ENCODE peak calls at places on chromosomes 3 and 15, in four cellular contexts. W is GM12892, L is K562, B is heart left ventricle. G is an unnamed sample.

GRCh38 chr3:2652416-2652815 is 457.8 kb downstream of the IL5RA start:
- DNase-seq in W (no peak), B (no peak), L (no peak), G (no peak)

GRCh38 chr3:116394365-116394764 is 50.9 kb downstream of the LSAMP start:
- DNase-seq in W (no peak), L (no peak), B (no peak), G (no peak)

GRCh38 chr3:71083726-71084131 is 499.8 kb downstream of the FOXP1 start:
- DNase-seq in L (no peak), B (no peak), W (no peak), G (no peak)

GRCh38 chr15:62647195-62647865 is 395.2 kb upstream of the TPM1 start:
- DNase-seq in W (no peak), B (peak), L (peak), G (peak)

GRCh38 chr3:110126065-110126464 is 788.7 kb upstream of the DPPA4 start:
- DNase-seq in W (no peak), B (no peak), L (no peak), G (no peak)

GRCh38 chr15:39860871-39861270 is 59.2 kb downstream of the GPR176 start:
- DNase-seq in L (no peak), W (no peak), B (no peak), G (no peak)

GRCh38 chr15:62742409-62743171 is 300.0 kb upstream of the TPM1 start:
- DNase-seq in W (peak), L (peak), B (peak), G (no peak)

GRCh38 chr15:34583399-34584320 is at the start of gene GOLGA8B:
- DNase-seq in W (peak), B (peak), L (peak), G (peak)

GRCh38 chr3:71066356-71066755 is 517.2 kb downstream of the FOXP1 start:
- DNase-seq in L (peak), B (no peak), W (no peak), G (no peak)

GRCh38 chr15:66498501-66499386 is 1.2 kb upstream of the SNAPC5 start:
- DNase-seq in L (peak), B (no peak), W (no peak), G (no peak)

GRCh38 chr3:112013058-112013783 is 14.5 kb downstream of the TAGLN3 start:
- DNase-seq in B (peak), W (no peak), L (peak), G (peak)

GRCh38 chr3:146702237-146702636 is 97.1 kb upstream of the PLSCR5 start:
- DNase-seq in B (no peak), W (no peak), L (no peak), G (no peak)

GRCh38 chr3:10373686-10374261 is 52.9 kb upstream of the SEC13 start:
- DNase-seq in W (no peak), L (peak), B (no peak), G (peak)

GRCh38 chr3:135756016-135756695 is 209.4 kb upstream of the PPP2R3A start:
- DNase-seq in B (no peak), W (no peak), L (no peak), G (no peak)

GRCh38 chr3:142007710-142008399 is 131.4 kb downstream of the ATP1B3 start:
- DNase-seq in B (no peak), W (no peak), L (peak), G (no peak)

GRCh38 chr3:27644936-27645335 is 77.2 kb downstream of the EOMES start:
- DNase-seq in B (no peak), L (no peak), W (no peak), G (no peak)

GRCh38 chr3:52399131-52399530 is 45.8 kb downstream of the SEMA3G start:
- DNase-seq in L (no peak), B (no peak), W (no peak), G (no peak)

GRCh38 chr15:51492528-51492927 is 130.0 kb downstream of the DMXL2 start:
- DNase-seq in L (no peak), B (no peak), W (no peak), G (no peak)

GRCh38 chr3:73549071-73549600 is 75.6 kb downstream of the PDZRN3 start:
- DNase-seq in B (no peak), L (no peak), W (no peak), G (no peak)

GRCh38 chr3:102573483-102574028 is 138.7 kb downstream of the ZPLD1 start:
- DNase-seq in W (no peak), L (no peak), B (no peak), G (no peak)

GRCh38 chr15:40743921-40744809 is 10.9 kb downstream of the RMDN3 start:
- DNase-seq in L (peak), B (peak), W (no peak), G (peak)

GRCh38 chr15:89675606-89676005 is 3.6 kb downstream of the PLIN1 start:
- DNase-seq in W (no peak), L (no peak), B (no peak), G (no peak)

GRCh38 chr3:46193436-46193835 is 14.7 kb downstream of the CCR1 start:
- DNase-seq in W (no peak), L (no peak), B (no peak), G (no peak)

GRCh38 chr15:62453979-62454378 is 288.9 kb upstream of the C2CD4B start:
- DNase-seq in L (no peak), W (no peak), B (no peak), G (no peak)

GRCh38 chr3:126277629-126278378 is 79.4 kb downstream of the KLF15 start:
- DNase-seq in B (no peak), W (no peak), L (no peak), G (no peak)

GRCh38 chr3:136078421-136079364 is 113.2 kb downstream of the PPP2R3A start:
- DNase-seq in L (peak), B (no peak), W (no peak), G (peak)

GRCh38 chr15:78432664-78433063 is 5.4 kb upstream of the IREB2 start:
- DNase-seq in L (no peak), B (no peak), W (no peak), G (no peak)

GRCh38 chr3:46284981-46285683 is 42.9 kb downstream of the CCR3 start:
- DNase-seq in B (peak), W (no peak), L (no peak), G (no peak)

GRCh38 chr3:161310649-161311423 is 60.5 kb downstream of the SPTSSB start:
- DNase-seq in B (no peak), W (peak), L (no peak), G (no peak)

GRCh38 chr15:78873796-78874761 is 1.4 kb downstream of the MORF4L1 start:
- DNase-seq in L (peak), W (no peak), B (peak), G (no peak)

GRCh38 chr3:30951806-30952205 is 57.3 kb upstream of the GADL1 start:
- DNase-seq in B (no peak), W (no peak), L (no peak), G (no peak)

GRCh38 chr15:101019351-101019750 is 100.2 kb downstream of the LRRK1 start:
- DNase-seq in L (no peak), W (no peak), B (peak), G (no peak)

GRCh38 chr3:136979204-136979603 is 21.4 kb downstream of the IL20RB start:
- DNase-seq in B (no peak), L (no peak), W (no peak), G (no peak)

GRCh38 chr3:15781131-15781530 is 16.6 kb downstream of the ANKRD28 start:
- DNase-seq in W (no peak), B (no peak), L (no peak), G (no peak)

DNA sequence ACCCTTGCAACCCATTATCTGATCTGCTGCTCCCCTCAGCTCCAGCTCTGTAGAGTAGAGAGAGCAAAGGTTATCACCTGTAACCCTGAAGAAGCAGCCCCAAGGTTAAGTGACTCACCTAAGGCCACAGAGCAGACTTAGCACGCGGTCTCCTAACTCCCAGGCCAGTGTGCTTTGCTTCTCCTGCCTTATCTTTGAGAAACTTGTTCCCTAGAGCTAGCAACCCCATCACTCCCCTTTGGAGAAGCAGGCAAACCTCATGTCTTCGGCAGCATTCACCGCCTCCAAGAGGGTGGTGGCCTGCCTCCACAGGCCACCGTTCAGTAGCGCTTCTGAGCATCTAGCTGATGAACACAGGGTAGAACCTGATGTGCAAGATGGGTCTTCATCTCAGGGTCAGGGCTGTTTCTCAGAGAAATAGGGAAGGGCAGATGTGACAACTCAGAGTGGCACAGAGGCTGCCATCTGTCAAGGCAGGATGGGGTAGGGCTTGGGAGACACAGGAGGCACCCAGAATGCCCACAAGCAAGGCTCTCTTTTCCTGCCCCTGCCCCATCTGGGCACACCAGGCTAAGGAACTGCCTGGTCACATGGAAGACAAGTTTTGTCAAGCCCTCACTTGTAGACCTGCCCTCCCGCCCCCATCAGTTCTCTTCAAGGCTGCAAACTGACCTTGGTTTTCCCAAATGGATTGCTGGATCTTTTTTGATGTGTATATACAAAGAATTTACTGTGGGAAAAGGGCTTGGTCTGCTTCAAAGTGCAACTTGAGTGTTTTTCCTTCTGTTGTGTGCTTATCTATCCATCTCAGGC is 34.9 kb upstream of the CLK3 start:
- DNase-seq in B (peak), W (no peak), L (peak), G (no peak)
- TF ChIP-seq POLR2A in B (no peak), W (peak), L (no peak), G (no peak)

GRCh38 chr15:29686445-29687203 is 135.6 kb downstream of the TJP1 start:
- DNase-seq in L (no peak), B (no peak), W (no peak), G (no peak)

GRCh38 chr15:29687204-29687768 is 135.0 kb downstream of the TJP1 start:
- DNase-seq in W (no peak), L (no peak), B (no peak), G (no peak)

GRCh38 chr15:29682781-29683180 is 139.5 kb downstream of the TJP1 start:
- DNase-seq in L (no peak), W (no peak), B (no peak), G (no peak)

GRCh38 chr15:29686079-29686425 is 136.2 kb downstream of the TJP1 start:
- DNase-seq in W (no peak), L (no peak), B (no peak), G (no peak)

GRCh38 chr15:29685156-29686078 is 136.9 kb downstream of the TJP1 start:
- DNase-seq in B (no peak), W (no peak), L (no peak), G (peak)
- TF ChIP-seq POLR2A in B (no peak), W (no peak), L (no peak), G (no peak)

DNA sequence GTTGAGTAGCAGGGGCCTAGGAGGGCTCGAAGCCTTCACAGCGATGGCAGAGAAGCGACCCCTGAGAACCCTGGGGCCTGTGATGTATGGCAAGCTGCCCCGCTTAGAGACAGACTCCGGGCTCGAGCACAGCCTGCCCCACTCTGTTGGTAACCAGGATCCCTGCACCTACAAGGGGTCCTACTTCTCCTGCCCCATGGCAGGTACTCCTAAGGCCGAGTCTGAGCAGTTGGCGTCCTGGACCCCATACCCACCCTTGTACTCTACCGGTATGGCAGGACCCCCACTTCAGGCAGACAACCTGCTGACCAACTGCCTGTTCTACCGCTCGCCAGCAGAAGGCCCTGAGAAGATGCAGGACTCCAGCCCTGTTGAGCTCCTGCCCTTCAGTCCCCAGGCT is 4.3 kb downstream of the C15orf39 start:
- DNase-seq in L (no peak), W (no peak), B (no peak), G (no peak)
- TF ChIP-seq POLR2A in L (no peak), W (no peak), B (no peak), G (no peak)

GRCh38 chr3:153161714-153162512 is at the start of gene RAP2B:
- DNase-seq in W (peak), B (peak), L (peak), G (peak)

GRCh38 chr3:153158961-153159735 is 2.9 kb upstream of the RAP2B start:
- DNase-seq in B (no peak), L (no peak), W (no peak), G (no peak)

GRCh38 chr3:153159771-153160397 is 2.1 kb upstream of the RAP2B start:
- DNase-seq in L (no peak), W (no peak), B (no peak), G (no peak)

GRCh38 chr3:153161138-153161713 is 800 bp upstream of the RAP2B start:
- DNase-seq in W (peak), B (peak), L (peak), G (peak)

GRCh38 chr3:153160451-153161137 is 1.4 kb upstream of the RAP2B start:
- DNase-seq in W (peak), L (peak), B (peak), G (peak)
- TF ChIP-seq POLR2A in W (peak), L (peak), B (no peak), G (peak)

G was measured in H54.